ENCODE peak calls at places on chromosome 16, in five cellular contexts. G is WTC11; O is stimulated activated naive CD8-positive, alpha-beta T cell treated with anti-CD3 and anti-CD28 coated beads, Interleukin-15, Interleukin-2, amounts not matched to agents 100 U/mL and 50 U/mL, for 24 hours; M is NAMALWA; V is C1 segment of cervical spinal cord. D is an unnamed sample.
A peak's percentile ranks its signal among the peaks of the same experiment; 100 is the strongest.

GRCh38 chr16:4693956-4694663 is 748 bp downstream of the NUDT16L1 start:
- DNase-seq in V (no peak), M (peak; percentile 53), O (peak; percentile 55), G (no peak), D (no peak)

GRCh38 chr16:89485701-89486246 is 4.6 kb downstream of the ANKRD11 start:
- DNase-seq in G (no peak), V (no peak), O (no peak), M (peak; percentile 34), D (no peak)

GRCh38 chr16:71474864-71475263 is 12.8 kb upstream of the ZNF23 start:
- DNase-seq in O (no peak), G (no peak), V (no peak), M (no peak), D (no peak)

GRCh38 chr16:7946142-7946541 is 613.5 kb downstream of the RBFOX1 start:
- DNase-seq in M (no peak), G (no peak), O (no peak), V (no peak), D (no peak)

GRCh38 chr16:31452631-31453106 is 6.6 kb upstream of the ARMC5 start:
- DNase-seq in O (no peak), G (no peak), M (no peak), V (no peak), D (no peak)

GRCh38 chr16:31869511-31870201 is 4.0 kb upstream of the ZNF267 start:
- DNase-seq in M (peak; percentile 77), V (no peak), O (peak; percentile 65), G (no peak), D (no peak)

GRCh38 chr16:28925386-28926228 is 569 bp upstream of the RABEP2 start:
- DNase-seq in V (no peak), G (no peak), M (peak; percentile 85), O (peak; percentile 88), D (no peak)

GRCh38 chr16:14199624-14200023 is 128.5 kb downstream of the MRTFB start:
- DNase-seq in O (no peak), G (no peak), M (no peak), V (no peak), D (no peak)

GRCh38 chr16:49503242-49504022 is 129.8 kb downstream of the C16orf78 start:
- DNase-seq in O (no peak), V (no peak), G (no peak), M (no peak), D (no peak)

GRCh38 chr16:8931864-8932263 is 31.8 kb downstream of the USP7 start:
- DNase-seq in O (peak; percentile 55), G (peak; percentile 74), M (peak; percentile 42), V (no peak), D (no peak)

GRCh38 chr16:4293822-4294457 is 21.1 kb upstream of the TFAP4 start:
- DNase-seq in O (no peak), G (peak; percentile 81), V (no peak), M (no peak), D (no peak)

GRCh38 chr16:86497551-86498021 is 12.7 kb upstream of the FOXF1 start:
- DNase-seq in G (peak; percentile 70), M (no peak), V (no peak), O (no peak), D (no peak)

GRCh38 chr16:56190903-56191806 is at the start of gene GNAO1:
- DNase-seq in V (no peak), O (peak; percentile 72), M (no peak), G (peak; percentile 71), D (peak; percentile 90)

GRCh38 chr16:87725596-87726235 is 40.1 kb downstream of the KLHDC4 start:
- DNase-seq in G (no peak), O (no peak), M (peak; percentile 68), V (no peak), D (peak; percentile 40)

GRCh38 chr16:69567031-69567680 is 1.4 kb downstream of the NFAT5 start:
- DNase-seq in G (no peak), M (peak; percentile 78), O (no peak), V (no peak), D (no peak)

GRCh38 chr16:11034005-11034404 is 89.6 kb downstream of the CLEC16A start:
- DNase-seq in M (no peak), V (no peak), O (no peak), G (no peak), D (no peak)

GRCh38 chr16:50183316-50183715 is 30.2 kb downstream of the TENT4B start:
- DNase-seq in V (no peak), G (no peak), M (no peak), O (no peak), D (no peak)

GRCh38 chr16:1003551-1004347 is 22.2 kb downstream of the SOX8 start:
- DNase-seq in G (no peak), V (no peak), M (no peak), O (peak; percentile 71), D (no peak)

GRCh38 chr16:70706948-70707465 is 21.2 kb upstream of the MTSS2 start:
- DNase-seq in O (no peak), M (no peak), G (no peak), V (no peak), D (no peak)

GRCh38 chr16:1661826-1662225 is 16.3 kb upstream of the JPT2 start:
- DNase-seq in M (no peak), G (no peak), V (no peak), O (no peak), D (no peak)

GRCh38 chr16:72537684-72538083 is 365.7 kb upstream of the PMFBP1 start:
- DNase-seq in G (no peak), O (no peak), M (no peak), V (no peak), D (no peak)

GRCh38 chr16:84754353-84754856 is 54.6 kb downstream of the USP10 start:
- DNase-seq in M (peak; percentile 95), V (no peak), O (peak; percentile 66), G (peak; percentile 65), D (no peak)

GRCh38 chr16:23134274-23134673 is 15.0 kb downstream of the USP31 start:
- DNase-seq in O (no peak), M (no peak), V (no peak), G (no peak), D (no peak)

GRCh38 chr16:84730406-84731106 is 30.8 kb downstream of the USP10 start:
- DNase-seq in O (peak; percentile 44), V (no peak), G (no peak), M (peak; percentile 81), D (no peak)

GRCh38 chr16:70395345-70395901 is 43.5 kb downstream of the ST3GAL2 start:
- DNase-seq in M (peak; percentile 53), O (peak; percentile 83), G (peak; percentile 93), V (no peak), D (no peak)

GRCh38 chr16:52320930-52321439 is 226.0 kb downstream of the TOX3 start:
- DNase-seq in G (no peak), M (no peak), O (no peak), V (no peak), D (no peak)

GRCh38 chr16:81546781-81547180 is 102.2 kb downstream of the CMIP start:
- DNase-seq in O (no peak), M (no peak), V (no peak), G (no peak), D (no peak)

GRCh38 chr16:57825298-57826039 is 23.2 kb upstream of the KIFC3 start:
- DNase-seq in V (no peak), M (no peak), G (no peak), O (no peak), D (no peak)

GRCh38 chr16:2474877-2475412 is at the start of gene TBC1D24:
- DNase-seq in M (peak; percentile 89), O (peak; percentile 92), G (peak; percentile 85), V (no peak), D (peak; percentile 81)

GRCh38 chr16:13919330-13919682 is 648 bp upstream of the ERCC4 start:
- DNase-seq in V (no peak), O (no peak), G (no peak), M (peak; percentile 66), D (no peak)

GRCh38 chr16:2149630-2150417 is 1.4 kb downstream of the RAB26 start:
- DNase-seq in M (peak; percentile 63), V (no peak), G (peak; percentile 40), O (peak; percentile 53), D (no peak)

GRCh38 chr16:77760800-77761199 is 27.6 kb upstream of the VAT1L start:
- DNase-seq in O (no peak), G (no peak), M (no peak), V (no peak), D (no peak)

GRCh38 chr16:23640959-23641765 is at the start of the genes DCTN5 and PALB2:
- DNase-seq in G (peak; percentile 91), O (peak; percentile 91), V (peak; percentile 42), M (peak; percentile 95), D (peak; percentile 83)

GRCh38 chr16:70565053-70565452 is 41.4 kb downstream of the SF3B3 start:
- DNase-seq in O (no peak), G (no peak), M (no peak), V (no peak), D (no peak)